ENCODE peak calls at places on chromosome 16, in nine cellular contexts. N is EL, G is epithelial cell of proximal tubule, M is mesothelial cell of epicardium, I is iPS-NIHi11, Q is fibroblast of villous mesenchyme, B is omental fat pad, F is spleen, O is ovary. U is an unnamed sample.
A peak's percentile ranks its signal among the peaks of the same experiment; 100 is the strongest.

GRCh38 chr16:28108590-28109247 is 45.2 kb upstream of the GSG1L start:
- DNase-seq in N (no peak), G (no peak), M (no peak), I (no peak), Q (no peak), B (no peak), F (peak; percentile 62), O (no peak), U (no peak)

GRCh38 chr16:58684001-58684353 is 593 bp downstream of the SLC38A7 start:
- DNase-seq in N (no peak), G (no peak), M (no peak), I (no peak), Q (peak; percentile 20), B (no peak), F (no peak), O (no peak), U (no peak)

GRCh38 chr16:68365167-68365817 is 54.5 kb downstream of the PRMT7 start:
- DNase-seq in N (peak; percentile 16), G (no peak), M (no peak), I (no peak), Q (no peak), B (no peak), F (no peak), O (no peak), U (peak; percentile 12)

GRCh38 chr16:85720319-85720637 is 30.6 kb downstream of the C16orf74 start:
- DNase-seq in N (peak; percentile 49), G (peak; percentile 47), M (no peak), I (no peak), Q (no peak), B (no peak), F (no peak), O (no peak), U (no peak)

GRCh38 chr16:85582177-85582888 is 30.8 kb upstream of the GSE1 start:
- DNase-seq in N (no peak), G (no peak), M (no peak), I (no peak), Q (no peak), B (no peak), F (no peak), O (no peak), U (no peak)

GRCh38 chr16:27678955-27679354 is 129.0 kb downstream of the KATNIP start:
- DNase-seq in N (no peak), G (no peak), M (no peak), I (no peak), Q (no peak), B (no peak), F (no peak), O (no peak), U (no peak)

GRCh38 chr16:2341456-2342447 is 1.2 kb upstream of the ABCA3 start:
- DNase-seq in N (no peak), G (no peak), M (no peak), I (no peak), Q (no peak), B (no peak), F (peak; percentile 82), O (peak; percentile 30), U (no peak)

GRCh38 chr16:275786-276232 is at the start of gene RGS11:
- DNase-seq in N (no peak), G (no peak), M (no peak), I (no peak), Q (no peak), B (no peak), F (no peak), O (no peak), U (no peak)

GRCh38 chr16:29745853-29746345 is at the start of gene C16orf54:
- DNase-seq in N (no peak), G (no peak), M (no peak), I (no peak), Q (no peak), B (no peak), F (peak; percentile 99), O (peak; percentile 19), U (peak; percentile 25)

GRCh38 chr16:79618712-79619050 is 18.1 kb upstream of the MAF start:
- DNase-seq in N (no peak), G (no peak), M (no peak), I (no peak), Q (no peak), B (no peak), F (no peak), O (no peak), U (no peak)

GRCh38 chr16:23691483-23692189 is 12.9 kb downstream of the PLK1 start:
- DNase-seq in N (peak; percentile 66), G (peak; percentile 80), M (no peak), I (no peak), Q (no peak), B (no peak), F (no peak), O (no peak), U (no peak)

GRCh38 chr16:56591377-56592060 is 2.2 kb downstream of the MT3 start:
- DNase-seq in N (no peak), G (no peak), M (no peak), I (no peak), Q (no peak), B (no peak), F (no peak), O (no peak), U (no peak)

GRCh38 chr16:85680352-85680944 is 8.3 kb downstream of the GINS2 start:
- DNase-seq in N (no peak), G (no peak), M (no peak), I (no peak), Q (no peak), B (no peak), F (peak; percentile 30), O (no peak), U (no peak)

GRCh38 chr16:56632160-56632847 is at the start of gene MT1M:
- DNase-seq in N (peak; percentile 28), G (no peak), M (no peak), I (peak; percentile 48), Q (no peak), B (no peak), F (no peak), O (peak; percentile 58), U (peak; percentile 73)

GRCh38 chr16:68658258-68658973 is 13.3 kb downstream of the CDH3 start:
- DNase-seq in N (peak; percentile 97), G (no peak), M (peak; percentile 48), I (peak; percentile 29), Q (peak; percentile 44), B (no peak), F (no peak), O (peak; percentile 37), U (no peak)

GRCh38 chr16:3529175-3529574 is 28.4 kb downstream of the CLUAP1 start:
- DNase-seq in N (no peak), G (no peak), M (no peak), I (no peak), Q (no peak), B (no peak), F (no peak), O (no peak), U (no peak)

GRCh38 chr16:69706256-69706974 is 19.9 kb downstream of the NQO1 start:
- DNase-seq in N (peak; percentile 9), G (no peak), M (no peak), I (no peak), Q (peak; percentile 48), B (no peak), F (no peak), O (no peak), U (no peak)

GRCh38 chr16:3938843-3939624 is 58.5 kb upstream of the CREBBP start:
- DNase-seq in N (peak; percentile 96), G (no peak), M (peak; percentile 83), I (peak; percentile 96), Q (peak; percentile 83), B (no peak), F (peak; percentile 88), O (peak; percentile 66), U (peak; percentile 38)

GRCh38 chr16:15511759-15512487 is 77.5 kb downstream of the BMERB1 start:
- DNase-seq in N (no peak), G (no peak), M (no peak), I (no peak), Q (no peak), B (no peak), F (no peak), O (no peak), U (no peak)

GRCh38 chr16:685967-686366 is 1.8 kb upstream of the JMJD8 start:
- DNase-seq in N (peak; percentile 48), G (no peak), M (no peak), I (peak; percentile 54), Q (peak; percentile 40), B (no peak), F (peak; percentile 85), O (peak; percentile 51), U (no peak)

GRCh38 chr16:72042157-72042660 is 12.1 kb upstream of the HP start:
- DNase-seq in N (no peak), G (no peak), M (no peak), I (no peak), Q (no peak), B (no peak), F (no peak), O (no peak), U (no peak)

GRCh38 chr16:73382921-73383594 is 335.1 kb upstream of the ZFHX3 start:
- DNase-seq in N (no peak), G (no peak), M (no peak), I (no peak), Q (no peak), B (no peak), F (no peak), O (no peak), U (no peak)

GRCh38 chr16:19330801-19331484 is 45.4 kb downstream of the CLEC19A start:
- DNase-seq in N (peak; percentile 59), G (no peak), M (no peak), I (no peak), Q (no peak), B (no peak), F (no peak), O (no peak), U (peak; percentile 6)